ENCODE peak calls at places on chromosomes 2 and 18, in eight cellular contexts. T is GM23248, M is MM.1S, D is GM23338, W is SK-N-SH, S is HCT116, E is OCI-LY7, J is Karpas-422. P is an unnamed sample. For H3K9me2, the result is how much of the 10 kb centered on the place peaks cover.

GRCh38 chr2:206031162-206031784 is 54.7 kb downstream of the INO80D start:
- DNase-seq in T (peak), M (no peak), D (no peak), W (no peak), S (no peak), E (no peak), J (no peak), P (no peak)

GRCh38 chr2:229591611-229592010 is 122.7 kb downstream of the DNER start:
- DNase-seq in T (no peak), M (no peak), D (no peak), W (peak), S (no peak), E (no peak), J (no peak), P (no peak)

GRCh38 chr2:26846334-26846863 is 1.5 kb upstream of the DPYSL5 start:
- DNase-seq in T (peak), M (peak), D (peak), W (peak), S (peak), E (peak), J (peak), P (peak)

GRCh38 chr18:79679552-79680099 is at the start of gene CTDP1:
- DNase-seq in T (peak), M (peak), D (peak), W (peak), S (peak), E (peak), J (peak), P (peak)

GRCh38 chr2:217980036-217980435 is 22.8 kb downstream of the TNS1 start:
- DNase-seq in T (peak), M (no peak), D (no peak), W (no peak), S (no peak), E (no peak), J (no peak), P (no peak)

GRCh38 chr2:181077128-181077709 is 96.8 kb downstream of the UBE2E3 start:
- DNase-seq in T (peak), M (peak), D (peak), W (peak), S (peak), E (peak), J (peak), P (no peak)

GRCh38 chr2:38371235-38371634 is 5.8 kb downstream of the ATL2 start:
- DNase-seq in T (no peak), M (no peak), D (no peak), W (no peak), S (no peak), E (no peak), J (no peak), P (no peak)

GRCh38 chr2:64654993-64655666 is 1.4 kb upstream of the SERTAD2 start:
- DNase-seq in T (peak), M (peak), D (no peak), W (no peak), S (no peak), E (peak), J (peak), P (no peak)

GRCh38 chr2:173669271-173669853 is 295.8 kb downstream of the SP3 start:
- DNase-seq in T (peak), M (no peak), D (no peak), W (no peak), S (no peak), E (no peak), J (no peak), P (peak)

GRCh38 chr2:100820346-100821254 is 661 bp downstream of the NPAS2 start:
- DNase-seq in T (peak), M (no peak), D (peak), W (no peak), S (no peak), E (no peak), J (no peak), P (no peak)

GRCh38 chr2:100821255-100821912 is 1.4 kb downstream of the NPAS2 start:
- DNase-seq in T (peak), M (no peak), D (peak), W (no peak), S (no peak), E (no peak), J (no peak), P (no peak)

GRCh38 chr2:100818003-100818605 is 1.8 kb upstream of the NPAS2 start:
- DNase-seq in T (peak), M (no peak), D (no peak), W (no peak), S (peak), E (no peak), J (no peak), P (no peak)

GRCh38 chr2:100818606-100819364 is 1.2 kb upstream of the NPAS2 start:
- DNase-seq in T (peak), M (no peak), D (peak), W (peak), S (peak), E (no peak), J (no peak), P (peak)

DNA sequence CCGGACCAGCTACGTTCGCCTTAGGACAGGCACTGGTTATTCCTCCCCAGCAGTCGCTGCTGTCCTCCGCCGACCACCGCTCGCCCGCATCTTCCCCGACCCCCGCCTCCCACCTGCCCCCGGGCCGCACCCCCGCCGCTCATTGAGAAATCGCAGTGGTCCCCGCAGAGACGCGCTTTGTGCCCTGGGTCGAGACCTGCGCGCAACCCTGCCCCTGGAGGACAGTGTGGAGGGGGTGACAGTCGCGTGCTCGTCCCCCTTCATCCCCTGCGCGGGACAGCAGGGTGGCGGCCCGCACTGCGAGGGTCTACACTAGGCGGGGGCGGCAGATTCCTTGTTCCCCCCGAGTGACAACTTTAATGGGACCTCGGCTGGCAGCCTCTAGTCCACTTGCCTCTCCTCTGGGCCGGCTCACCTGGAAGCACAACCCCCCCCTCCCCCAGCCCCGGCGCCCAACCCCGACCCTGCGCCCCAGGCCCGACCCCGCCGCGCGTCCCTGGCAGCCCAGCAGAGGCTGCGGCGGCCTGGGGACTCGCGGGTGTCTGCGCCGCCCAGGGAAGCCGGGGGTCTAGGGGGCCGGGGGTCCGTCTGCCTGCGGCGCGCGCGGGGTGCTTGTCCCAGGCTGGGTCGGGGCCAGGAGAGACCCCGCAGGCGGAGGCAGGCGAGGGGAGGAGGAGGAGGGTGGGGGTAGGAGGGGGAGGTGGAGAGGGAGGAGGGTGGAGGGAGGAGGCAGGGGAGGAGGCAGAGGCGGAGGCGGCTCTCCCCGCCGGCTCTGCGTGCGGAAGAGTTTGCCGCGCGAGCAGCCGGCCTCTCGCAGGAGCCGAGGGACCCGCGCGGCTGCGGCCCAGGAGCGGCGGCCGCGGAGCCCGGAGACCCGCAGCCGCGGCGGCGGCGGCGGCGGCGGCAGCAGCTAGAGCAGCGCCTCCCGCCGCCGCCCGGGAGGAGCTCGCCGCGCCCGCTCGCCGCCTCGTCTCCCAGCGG is at the start of gene NPAS2:
- DNase-seq in T (peak), M (no peak), D (peak), W (peak), S (no peak), E (no peak), J (no peak), P (no peak)
- H3K4me3 ChIP-seq in T (peak), M (no peak), D (peak), W (peak), S (peak), E (no peak), J (no peak), P (peak)

GRCh38 chr18:56139792-56140254 is 498.6 kb downstream of the TXNL1 start:
- DNase-seq in T (peak), M (no peak), D (no peak), W (no peak), S (no peak), E (no peak), J (no peak), P (no peak)

GRCh38 chr18:56139372-56139771 is 499.0 kb downstream of the TXNL1 start:
- DNase-seq in T (no peak), M (no peak), D (no peak), W (no peak), S (no peak), E (no peak), J (no peak), P (no peak)
- H3K9me2 ChIP-seq in T (under half), M (under half), D (under half), W (under half), S (under half), E (under half), J (under half), P (under half)

GRCh38 chr2:236828002-236828401 is 257.7 kb upstream of the COPS8 start:
- DNase-seq in T (no peak), M (no peak), D (peak), W (no peak), S (no peak), E (no peak), J (no peak), P (no peak)
- H3K4me3 ChIP-seq in T (no peak), M (no peak), D (no peak), W (no peak), S (no peak), E (no peak), J (no peak), P (no peak)

GRCh38 chr2:121007490-121007853 is 271.8 kb downstream of the GLI2 start:
- DNase-seq in T (no peak), M (no peak), D (no peak), W (no peak), S (no peak), E (no peak), J (no peak), P (no peak)
- H3K9me2 ChIP-seq in T (under half), M (under half), D (under half), W (under half), S (under half), E (under half), J (under half), P (under half)

GRCh38 chr18:4639628-4640310 is 184.7 kb upstream of the DLGAP1 start:
- DNase-seq in T (no peak), M (peak), D (no peak), W (no peak), S (no peak), E (peak), J (peak), P (no peak)
- H3K4me3 ChIP-seq in T (no peak), M (no peak), D (no peak), W (no peak), S (no peak), E (peak), J (peak), P (no peak)

P was measured in PC-9.